ENCODE peak calls at places on chromosomes 6 and 20, in four cellular contexts. Q is brain microvascular endothelial cell, B is gastrocnemius medialis, C is bronchial epithelial cell. H is an unnamed sample.

GRCh38 chr6:44074383-44075136 is 52.7 kb downstream of the MRPL14 start:
- DNase-seq in Q (peak; percentile 76), B (peak; percentile 83), C (peak; percentile 66), H (peak; percentile 93)

GRCh38 chr20:34475979-34476736 is 40.1 kb upstream of the DYNLRB1 start:
- DNase-seq in Q (no peak), B (peak; percentile 27), C (no peak), H (no peak)

GRCh38 chr20:37576911-37577310 is 49.2 kb upstream of the BLCAP start:
- DNase-seq in Q (no peak), B (no peak), C (no peak), H (no peak)

GRCh38 chr6:161054876-161055275 is 63.3 kb downstream of the MAP3K4 start:
- DNase-seq in Q (no peak), B (no peak), C (peak; percentile 64), H (no peak)

GRCh38 chr6:25176466-25176865 is 102.7 kb upstream of the CARMIL1 start:
- DNase-seq in Q (no peak), B (no peak), C (no peak), H (no peak)

GRCh38 chr20:43667341-43668132 is 623 bp downstream of the MYBL2 start:
- DNase-seq in Q (no peak), B (no peak), C (no peak), H (no peak)

GRCh38 chr6:44022671-44023352 is 104.4 kb downstream of the MRPL14 start:
- DNase-seq in Q (no peak), B (no peak), C (no peak), H (no peak)

GRCh38 chr6:134846031-134846430 is 103.9 kb downstream of the ALDH8A1 start:
- DNase-seq in Q (no peak), B (no peak), C (no peak), H (peak; percentile 80)

GRCh38 chr6:45724511-45724910 is 291.1 kb downstream of the CLIC5 start:
- DNase-seq in Q (peak; percentile 74), B (no peak), C (peak; percentile 86), H (peak; percentile 81)

GRCh38 chr20:53828673-53829085 is 235.0 kb upstream of the ZNF217 start:
- DNase-seq in Q (peak; percentile 93), B (peak; percentile 30), C (peak; percentile 87), H (peak; percentile 94)
- H3K4me3 ChIP-seq in Q (peak overlapping the region; percentile 9), B (peak overlapping the region; percentile 40), C (no peak overlapping the region), H (peak overlapping the region; percentile 54)

GRCh38 chr6:131910219-131910589 is 41.0 kb downstream of the CCN2 start:
- DNase-seq in Q (no peak), B (no peak), C (no peak), H (no peak)
- TF ChIP-seq CTCF in Q (no peak), B (no peak), C (no peak), H (no peak)

GRCh38 chr6:41728954-41729353 is 6.5 kb downstream of the TFEB start:
- DNase-seq in Q (no peak), B (no peak), C (no peak), H (no peak)

GRCh38 chr6:41726876-41727275 is 8.5 kb downstream of the TFEB start:
- DNase-seq in Q (no peak), B (no peak), C (no peak), H (no peak)

GRCh38 chr6:41729624-41730023 is 5.8 kb downstream of the TFEB start:
- DNase-seq in Q (no peak), B (no peak), C (no peak), H (no peak)

GRCh38 chr6:41727705-41728072 is 7.7 kb downstream of the TFEB start:
- DNase-seq in Q (no peak), B (no peak), C (no peak), H (no peak)

GRCh38 chr6:41728073-41728936 is 7.1 kb downstream of the TFEB start:
- DNase-seq in Q (no peak), B (peak; percentile 95), C (no peak), H (no peak)
- H3K4me3 ChIP-seq in Q (no peak overlapping the region), B (peak overlapping the region; percentile 33), C (no peak overlapping the region), H (no peak overlapping the region)

GRCh38 chr20:62123450-62124118 is 1.3 kb downstream of the LSM14B start:
- DNase-seq in Q (peak; percentile 57), B (no peak), C (peak; percentile 38), H (peak; percentile 55)
- TF ChIP-seq CTCF in Q (peak; percentile 56), B (no peak), C (peak; percentile 20), H (peak; percentile 19)

DNA sequence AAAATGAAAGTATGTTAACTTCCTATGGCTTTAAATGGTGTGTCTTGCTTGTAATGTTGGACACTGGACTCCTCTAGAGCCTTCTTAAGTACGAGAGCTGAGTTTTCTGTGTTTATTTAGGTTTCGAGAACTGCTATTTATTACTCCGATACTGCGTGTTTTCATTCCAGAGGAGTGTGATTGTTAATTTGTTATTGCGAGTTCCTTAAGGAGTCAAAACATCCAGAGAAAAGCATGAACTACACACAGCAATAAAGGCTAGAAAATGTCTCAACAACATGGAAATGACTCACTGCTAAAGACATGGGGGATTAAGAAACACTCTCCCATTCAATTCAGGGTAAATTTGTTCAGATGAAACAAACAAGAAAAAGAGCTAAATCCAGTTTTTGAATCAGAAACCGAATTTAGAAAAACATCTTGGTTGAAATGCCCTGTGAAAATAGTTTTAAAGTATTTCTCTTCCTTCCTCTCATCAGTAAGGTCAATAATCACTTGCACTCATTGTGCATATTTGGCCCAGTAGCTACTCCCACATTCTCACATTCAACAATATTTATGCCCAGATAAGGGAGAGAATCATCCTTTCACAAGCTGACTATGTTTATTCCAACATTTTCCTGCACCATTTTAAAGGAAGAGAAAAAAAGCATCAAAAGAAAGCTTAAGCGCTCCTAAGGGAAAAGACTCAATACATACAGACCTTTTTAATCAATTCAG is 36.0 kb downstream of the ATXN1 start:
- DNase-seq in Q (no peak), B (no peak), C (peak; percentile 82), H (peak; percentile 67)
- H3K4me3 ChIP-seq in Q (no peak overlapping the region), B (no peak overlapping the region), C (no peak overlapping the region), H (peak overlapping the region; percentile 16)

DNA sequence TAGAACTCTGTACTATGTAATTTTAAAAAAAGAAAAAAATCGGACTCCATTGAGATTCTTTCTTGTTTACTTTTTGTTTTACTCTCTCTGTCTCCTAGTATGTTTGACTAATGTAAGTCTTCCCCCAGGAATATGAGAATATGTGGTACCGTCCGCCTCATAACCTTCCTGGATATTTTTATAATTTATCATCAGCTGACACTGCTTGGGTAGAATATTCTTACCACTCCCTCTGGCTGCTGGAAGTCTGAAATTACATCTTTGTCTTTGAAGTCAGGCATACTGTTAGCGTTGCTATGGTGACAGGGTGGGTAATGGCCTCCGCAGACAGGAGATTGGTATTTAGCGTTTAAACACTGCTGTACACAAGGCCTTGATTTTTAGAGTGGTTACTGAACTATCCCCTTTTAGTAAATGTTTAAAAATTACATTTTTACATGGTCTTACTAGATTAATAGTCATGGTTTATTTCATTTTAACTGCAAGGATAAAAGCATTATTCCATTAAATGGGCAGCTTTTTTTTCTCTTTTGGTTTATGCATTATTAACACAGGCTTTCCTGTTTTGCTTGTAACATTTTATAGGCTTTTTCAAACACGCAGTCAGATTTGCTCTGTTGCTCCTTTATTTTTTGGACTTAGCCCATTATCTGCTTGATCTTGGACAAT is 176.4 kb downstream of the ARID1B start:
- DNase-seq in Q (peak; percentile 98), B (peak; percentile 76), C (peak; percentile 97), H (peak; percentile 93)
- TF ChIP-seq CTCF in Q (peak; percentile 43), B (peak; percentile 42), C (peak; percentile 5), H (peak; percentile 21)

GRCh38 chr6:41429506-41430504 is 94.4 kb downstream of the NCR2 start:
- DNase-seq in Q (no peak), B (no peak), C (no peak), H (no peak)

GRCh38 chr6:41428995-41429417 is 93.6 kb downstream of the NCR2 start:
- DNase-seq in Q (peak; percentile 19), B (peak; percentile 41), C (peak; percentile 4), H (peak; percentile 39)

GRCh38 chr6:41427642-41428401 is 92.4 kb downstream of the NCR2 start:
- DNase-seq in Q (no peak), B (no peak), C (peak; percentile 10), H (peak; percentile 31)

GRCh38 chr6:41426888-41427641 is 91.7 kb downstream of the NCR2 start:
- DNase-seq in Q (no peak), B (no peak), C (no peak), H (no peak)

GRCh38 chr6:41428402-41428994 is 93.1 kb downstream of the NCR2 start:
- DNase-seq in Q (no peak), B (no peak), C (no peak), H (no peak)
- H3K4me3 ChIP-seq in Q (peak overlapping the region; percentile 20), B (peak overlapping the region; percentile 56), C (peak overlapping the region; percentile 31), H (no peak overlapping the region)

GRCh38 chr20:45111285-45111684 is 3.7 kb downstream of the WFDC5 start:
- DNase-seq in Q (no peak), B (no peak), C (no peak), H (no peak)

GRCh38 chr20:45113865-45114264 is 1.1 kb downstream of the WFDC5 start:
- DNase-seq in Q (no peak), B (no peak), C (no peak), H (no peak)

GRCh38 chr20:45110301-45110700 is 4.7 kb downstream of the WFDC5 start:
- DNase-seq in Q (no peak), B (no peak), C (no peak), H (no peak)

GRCh38 chr20:45109634-45110033 is 5.3 kb downstream of the WFDC5 start:
- DNase-seq in Q (no peak), B (no peak), C (no peak), H (no peak)

DNA sequence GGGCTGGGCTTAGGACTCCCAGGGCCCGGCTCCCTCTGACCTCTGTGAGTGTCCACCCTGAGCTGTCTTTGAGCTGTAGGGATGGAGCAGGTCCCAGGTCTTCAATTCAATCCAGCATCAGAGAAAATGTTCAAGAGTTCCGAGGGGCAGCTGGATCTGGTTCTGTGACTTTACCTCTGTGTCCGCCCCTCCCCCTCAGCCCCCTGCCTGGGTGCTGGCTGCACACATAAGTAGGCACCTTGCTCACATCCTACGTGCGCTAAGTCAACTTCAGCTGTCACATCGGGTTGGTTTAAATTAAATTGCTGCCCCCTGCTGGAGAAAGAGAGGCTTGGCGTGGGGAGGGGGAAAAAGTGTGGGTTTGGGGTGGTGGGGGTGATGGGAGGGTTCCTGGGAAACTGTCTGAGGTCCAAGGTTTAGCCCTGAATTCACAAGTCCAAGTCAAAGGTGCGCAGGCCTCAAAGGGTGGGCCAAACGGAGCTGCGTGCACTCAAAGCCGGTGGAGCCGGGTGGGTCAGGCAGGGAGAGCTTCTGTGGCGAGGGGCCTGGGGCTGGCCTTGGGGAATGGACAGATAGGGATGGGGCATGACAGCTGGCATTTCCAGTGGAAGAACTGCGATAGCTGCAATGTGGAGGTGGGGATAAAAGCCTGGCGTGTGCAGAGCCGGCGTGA is 3.0 kb downstream of the WFDC5 start:
- DNase-seq in Q (no peak), B (no peak), C (no peak), H (no peak)
- TF ChIP-seq CTCF in Q (peak; percentile 69), B (peak; percentile 26), C (peak; percentile 46), H (peak; percentile 44)

H was measured in foreskin fibroblast.